ENCODE peak calls at places on chromosomes 11 and 22, in nine cellular contexts. E is naive thymus-derived CD4-positive, alpha-beta T cell; S is AG09319; K is COLO829; Y is activated CD4-positive, alpha-beta T cell treated with anti-CD3 and anti-CD28 coated beads for 24 hours; B is GM13976; F is endothelial cell; O is central memory CD4-positive, alpha-beta T cell; W is stimulated activated CD4-positive, alpha-beta T cell treated with anti-CD3 and anti-CD28 coated beads, TNF-alpha, amount 100 ng/mL, for 4 hours. Z is an unnamed sample.

GRCh38 chr11:106344392-106344791 is 266.9 kb downstream of the AASDHPPT start:
- DNase-seq in E (no peak), S (no peak), K (no peak), Y (no peak), B (no peak), F (no peak), O (no peak), W (no peak), Z (no peak)

GRCh38 chr11:57237204-57237681 is at the start of gene APLNR:
- DNase-seq in E (no peak), S (no peak), K (no peak), Y (no peak), B (no peak), F (no peak), O (no peak), W (no peak), Z (no peak)

GRCh38 chr11:122954455-122954854 is 27.2 kb downstream of the BSX start:
- DNase-seq in E (no peak), S (no peak), K (no peak), Y (no peak), B (no peak), F (no peak), O (no peak), W (no peak), Z (no peak)

GRCh38 chr11:124194696-124195418 is 11.7 kb downstream of the OR10D3 start:
- DNase-seq in E (peak), S (peak), K (peak), Y (peak), B (peak), F (peak), O (no peak), W (peak), Z (no peak)

GRCh38 chr11:63736864-63737263 is 31.7 kb downstream of the ZFTA start:
- DNase-seq in E (no peak), S (no peak), K (no peak), Y (no peak), B (no peak), F (no peak), O (no peak), W (no peak), Z (no peak)

GRCh38 chr22:48574776-48575566 is 1252.7 kb downstream of the BRD1 start:
- DNase-seq in E (no peak), S (no peak), K (peak), Y (no peak), B (no peak), F (peak), O (no peak), W (no peak), Z (peak)

GRCh38 chr11:65424200-65425104 is 1.9 kb downstream of the NEAT1 start:
- DNase-seq in E (peak), S (no peak), K (no peak), Y (no peak), B (peak), F (no peak), O (peak), W (no peak), Z (no peak)

GRCh38 chr11:83063073-83063754 is 8.5 kb downstream of the RAB30 start:
- DNase-seq in E (peak), S (no peak), K (no peak), Y (no peak), B (peak), F (no peak), O (peak), W (no peak), Z (no peak)

GRCh38 chr11:70064011-70064725 is 13.9 kb upstream of the ANO1 start:
- DNase-seq in E (no peak), S (no peak), K (no peak), Y (no peak), B (no peak), F (no peak), O (no peak), W (no peak), Z (no peak)

GRCh38 chr22:17232406-17232805 is 13.2 kb upstream of the ADA2 start:
- DNase-seq in E (no peak), S (no peak), K (no peak), Y (no peak), B (no peak), F (no peak), O (no peak), W (no peak), Z (no peak)

GRCh38 chr11:33936745-33937612 is 45.1 kb upstream of the LMO2 start:
- DNase-seq in E (no peak), S (no peak), K (no peak), Y (no peak), B (no peak), F (peak), O (no peak), W (no peak), Z (no peak)

GRCh38 chr11:2741377-2742131 is 41.8 kb upstream of the KCNQ1OT1 start:
- DNase-seq in E (no peak), S (peak), K (no peak), Y (no peak), B (no peak), F (no peak), O (no peak), W (no peak), Z (no peak)

GRCh38 chr11:112470355-112470754 is 209.7 kb upstream of the PLET1 start:
- DNase-seq in E (no peak), S (no peak), K (no peak), Y (no peak), B (no peak), F (no peak), O (no peak), W (no peak), Z (no peak)

GRCh38 chr22:30902496-30903357 is 65.8 kb downstream of the MORC2 start:
- DNase-seq in E (no peak), S (no peak), K (no peak), Y (no peak), B (peak), F (no peak), O (no peak), W (no peak), Z (no peak)

GRCh38 chr11:94755494-94755893 is 12.7 kb upstream of the AMOTL1 start:
- DNase-seq in E (no peak), S (no peak), K (no peak), Y (no peak), B (no peak), F (no peak), O (no peak), W (no peak), Z (no peak)

GRCh38 chr11:116928102-116928777 is 90.8 kb upstream of the APOA1 start:
- DNase-seq in E (peak), S (no peak), K (no peak), Y (no peak), B (peak), F (no peak), O (peak), W (no peak), Z (no peak)

GRCh38 chr11:43278302-43278956 is 33.4 kb upstream of the API5 start:
- DNase-seq in E (no peak), S (no peak), K (peak), Y (no peak), B (no peak), F (no peak), O (no peak), W (no peak), Z (no peak)

GRCh38 chr11:11415786-11416390 is 62.8 kb upstream of the CSNK2A3 start:
- DNase-seq in E (no peak), S (no peak), K (no peak), Y (no peak), B (no peak), F (no peak), O (no peak), W (no peak), Z (no peak)

GRCh38 chr22:47625531-47626427 is 863.3 kb downstream of the TBC1D22A start:
- DNase-seq in E (no peak), S (no peak), K (no peak), Y (no peak), B (no peak), F (no peak), O (no peak), W (no peak), Z (no peak)

GRCh38 chr11:45929486-45930030 is 7.1 kb downstream of the LARGE2 start:
- DNase-seq in E (no peak), S (no peak), K (no peak), Y (no peak), B (no peak), F (no peak), O (no peak), W (no peak), Z (peak)

GRCh38 chr11:875769-876301 is 33.2 kb downstream of the TSPAN4 start:
- DNase-seq in E (no peak), S (no peak), K (no peak), Y (no peak), B (no peak), F (no peak), O (no peak), W (no peak), Z (no peak)

GRCh38 chr22:49208003-49208402 is 619.7 kb downstream of the BRD1 start:
- DNase-seq in E (no peak), S (no peak), K (no peak), Y (no peak), B (no peak), F (no peak), O (no peak), W (no peak), Z (no peak)

GRCh38 chr11:102287963-102288744 is 29.1 kb upstream of the BIRC3 start:
- DNase-seq in E (peak), S (no peak), K (peak), Y (peak), B (peak), F (peak), O (peak), W (no peak), Z (peak)

GRCh38 chr11:18375941-18376340 is 18.4 kb upstream of the LDHA start:
- DNase-seq in E (no peak), S (no peak), K (no peak), Y (no peak), B (no peak), F (no peak), O (no peak), W (no peak), Z (no peak)

GRCh38 chr22:36069368-36069767 is 40.7 kb upstream of the RBFOX2 start:
- DNase-seq in E (no peak), S (no peak), K (no peak), Y (no peak), B (no peak), F (no peak), O (no peak), W (no peak), Z (no peak)

GRCh38 chr11:122287401-122287800 is 171.4 kb upstream of the BLID start:
- DNase-seq in E (no peak), S (no peak), K (no peak), Y (no peak), B (no peak), F (no peak), O (no peak), W (no peak), Z (no peak)

GRCh38 chr11:74546752-74547151 is 45.6 kb upstream of the POLD3 start:
- DNase-seq in E (no peak), S (no peak), K (no peak), Y (no peak), B (no peak), F (no peak), O (no peak), W (no peak), Z (no peak)

GRCh38 chr22:25027552-25027951 is 75.0 kb downstream of the KIAA1671 start:
- DNase-seq in E (no peak), S (no peak), K (no peak), Y (no peak), B (no peak), F (no peak), O (no peak), W (no peak), Z (no peak)

GRCh38 chr11:8699903-8700302 is 17.3 kb downstream of the RPL27A start:
- DNase-seq in E (no peak), S (no peak), K (peak), Y (no peak), B (no peak), F (peak), O (no peak), W (no peak), Z (no peak)

GRCh38 chr11:69985654-69986420 is 92.3 kb upstream of the ANO1 start:
- DNase-seq in E (no peak), S (no peak), K (no peak), Y (no peak), B (no peak), F (no peak), O (no peak), W (no peak), Z (no peak)

GRCh38 chr11:101428918-101429317 is 154.9 kb downstream of the TRPC6 start:
- DNase-seq in E (no peak), S (no peak), K (no peak), Y (no peak), B (peak), F (no peak), O (no peak), W (no peak), Z (no peak)

GRCh38 chr11:91804057-91804456 is 420.6 kb upstream of the FAT3 start:
- DNase-seq in E (no peak), S (no peak), K (no peak), Y (no peak), B (no peak), F (no peak), O (no peak), W (no peak), Z (no peak)

GRCh38 chr11:104765401-104765800 is 132.9 kb downstream of the CASP12 start:
- DNase-seq in E (no peak), S (no peak), K (no peak), Y (no peak), B (no peak), F (no peak), O (no peak), W (no peak), Z (no peak)

GRCh38 chr11:7484645-7485044 is 661 bp upstream of the OLFML1 start:
- DNase-seq in E (no peak), S (no peak), K (no peak), Y (no peak), B (no peak), F (no peak), O (no peak), W (no peak), Z (no peak)